ENCODE peak calls at places on chromosomes 5 and 9, in four cellular contexts. N is HepG2, D is GM12892, F is GM12878. T is an unnamed sample.
A peak's percentile ranks its signal among the peaks of the same experiment; 100 is the strongest.

GRCh38 chr9:72477862-72478564 is 43.4 kb upstream of the TMC1 start:
- DNase-seq in N (peak; percentile 86), D (no peak), F (no peak), T (no peak)

GRCh38 chr9:122929803-122930354 is 1.4 kb downstream of the ZBTB26 start:
- DNase-seq in N (no peak), D (no peak), F (no peak), T (no peak)

GRCh38 chr5:84382363-84383295 is 2.1 kb downstream of the EDIL3 start:
- DNase-seq in N (no peak), D (no peak), F (no peak), T (no peak)

GRCh38 chr5:38051711-38052508 is 206.4 kb upstream of the EGFLAM start:
- DNase-seq in N (no peak), D (no peak), F (no peak), T (no peak)

GRCh38 chr5:370311-370958 is 48.9 kb downstream of the AHRR start:
- DNase-seq in N (no peak), D (no peak), F (no peak), T (no peak)

GRCh38 chr5:139481580-139482049 is 943 bp downstream of the STING1 start:
- DNase-seq in N (no peak), D (no peak), F (no peak), T (no peak)

GRCh38 chr5:177194278-177194677 is 60.7 kb downstream of the NSD1 start:
- DNase-seq in N (peak; percentile 70), D (no peak), F (no peak), T (no peak)

GRCh38 chr9:130185494-130186005 is 13.3 kb downstream of the NCS1 start:
- DNase-seq in N (no peak), D (no peak), F (no peak), T (no peak)

GRCh38 chr5:35306716-35307365 is 76.6 kb upstream of the PRLR start:
- DNase-seq in N (no peak), D (no peak), F (no peak), T (no peak)

GRCh38 chr5:26569241-26569928 is 469.0 kb downstream of the CDH9 start:
- DNase-seq in N (no peak), D (no peak), F (no peak), T (no peak)

GRCh38 chr5:155936520-155937406 is 390.2 kb upstream of the SGCD start:
- DNase-seq in N (no peak), D (no peak), F (no peak), T (no peak)

GRCh38 chr5:2157372-2157771 is 274.6 kb upstream of the IRX4 start:
- DNase-seq in N (no peak), D (no peak), F (no peak), T (no peak)

GRCh38 chr9:121194730-121195129 is 6.9 kb downstream of the RAB14 start:
- DNase-seq in N (no peak), D (no peak), F (no peak), T (no peak)

GRCh38 chr5:38323645-38324295 is 65.4 kb downstream of the EGFLAM start:
- DNase-seq in N (no peak), D (no peak), F (no peak), T (no peak)

GRCh38 chr5:133712562-133712961 is 100.2 kb upstream of the FSTL4 start:
- DNase-seq in N (no peak), D (no peak), F (no peak), T (no peak)

GRCh38 chr5:136563489-136563888 is 198.1 kb upstream of the TRPC7 start:
- DNase-seq in N (no peak), D (no peak), F (no peak), T (no peak)

GRCh38 chr5:110219769-110220168 is 506.7 kb downstream of the TMEM232 start:
- DNase-seq in N (no peak), D (no peak), F (no peak), T (no peak)

GRCh38 chr5:136840601-136841000 is 475.3 kb upstream of the TRPC7 start:
- DNase-seq in N (no peak), D (no peak), F (no peak), T (no peak)

GRCh38 chr5:101580591-101580990 is 677.5 kb upstream of the ST8SIA4 start:
- DNase-seq in N (no peak), D (no peak), F (no peak), T (no peak)

GRCh38 chr9:88590558-88591146 is 55.7 kb downstream of the NXNL2 start:
- DNase-seq in N (peak; percentile 6), D (no peak), F (no peak), T (no peak)

GRCh38 chr9:21027295-21027694 is 4.1 kb downstream of the HACD4 start:
- DNase-seq in N (no peak), D (no peak), F (no peak), T (no peak)

GRCh38 chr5:52580921-52581320 is 206.8 kb upstream of the ITGA1 start:
- DNase-seq in N (no peak), D (no peak), F (no peak), T (no peak)

GRCh38 chr5:159412284-159413046 is 82.2 kb upstream of the IL12B start:
- DNase-seq in N (no peak), D (no peak), F (peak; percentile 62), T (no peak)

GRCh38 chr5:139852696-139853095 is 57.1 kb downstream of the PSD2 start:
- DNase-seq in N (no peak), D (no peak), F (no peak), T (no peak)

GRCh38 chr5:173592050-173592669 is 24.3 kb downstream of the BOD1 start:
- DNase-seq in N (no peak), D (no peak), F (no peak), T (no peak)

GRCh38 chr9:89104821-89105220 is 73.8 kb downstream of the SHC3 start:
- DNase-seq in N (no peak), D (no peak), F (no peak), T (no peak)

GRCh38 chr5:96664669-96665068 is 2.5 kb downstream of the CAST start:
- DNase-seq in N (peak; percentile 22), D (no peak), F (no peak), T (no peak)

GRCh38 chr9:105957830-105958229 is 263.5 kb downstream of the TMEM38B start:
- DNase-seq in N (no peak), D (no peak), F (no peak), T (no peak)

GRCh38 chr5:151164687-151165392 is 7.3 kb upstream of the ANXA6 start:
- DNase-seq in N (peak; percentile 69), D (peak; percentile 46), F (peak; percentile 83), T (peak; percentile 46)

DNA sequence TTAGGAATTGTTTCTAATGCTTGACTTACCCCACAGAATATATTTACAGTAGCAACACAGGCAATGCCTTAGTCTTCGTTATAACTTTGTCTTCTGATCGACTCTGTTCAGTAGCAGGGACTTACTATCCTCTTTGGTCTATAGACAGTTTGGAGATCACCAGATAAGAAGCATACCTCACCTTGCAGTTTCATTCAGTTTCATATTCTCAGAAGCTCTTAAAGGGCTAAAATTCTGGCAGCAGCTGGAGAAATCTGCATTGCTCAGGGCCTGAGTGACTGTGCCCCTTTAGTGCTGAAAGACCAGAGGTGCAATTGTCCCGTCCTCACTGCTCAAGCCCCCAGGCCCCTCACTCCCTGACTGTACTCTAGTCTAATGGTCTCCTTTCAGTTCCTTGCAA is 26.0 kb downstream of the ZBTB43 start:
- DNase-seq in N (no peak), D (no peak), F (no peak), T (no peak)
- TF ChIP-seq POLR2A in N (no peak), D (no peak), F (no peak), T (no peak)

DNA sequence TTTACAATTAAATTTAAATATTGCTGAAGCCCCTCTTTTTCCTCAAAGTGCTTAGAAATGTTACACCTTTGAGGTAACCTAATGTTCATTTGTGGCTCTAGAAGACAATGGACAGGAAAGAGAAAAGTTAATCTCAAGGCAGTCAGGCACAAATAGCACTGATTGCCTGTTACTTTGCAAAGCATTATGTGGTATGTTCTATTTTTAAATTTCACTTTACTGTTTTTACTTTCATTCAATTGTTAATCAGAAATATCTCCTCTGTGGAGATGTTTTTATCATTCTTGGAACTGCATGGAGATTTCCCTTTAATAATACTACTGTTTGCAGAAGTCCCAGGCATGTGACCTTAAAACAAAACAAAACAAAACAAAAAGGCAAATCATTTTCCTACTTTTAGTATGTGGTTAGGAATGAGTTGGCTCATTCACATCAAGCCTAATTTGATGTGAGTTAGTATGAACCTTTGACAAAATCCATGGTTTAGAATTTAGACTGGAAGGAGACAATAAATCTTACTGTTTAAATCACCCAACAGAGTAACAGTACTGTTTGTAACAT is 67.5 kb downstream of the CWC27 start:
- DNase-seq in N (no peak), D (no peak), F (no peak), T (no peak)
- TF ChIP-seq TAF1 in N (no peak), D (no peak), F (no peak), T (no peak)

GRCh38 chr5:75510417-75510835 is 1.0 kb downstream of the CERT1 start:
- DNase-seq in N (peak; percentile 6), D (no peak), F (no peak), T (no peak)

GRCh38 chr5:75512383-75513074 is 838 bp downstream of the POLK start:
- DNase-seq in N (peak; percentile 14), D (no peak), F (no peak), T (no peak)

GRCh38 chr5:75509956-75510355 is 1.5 kb downstream of the CERT1 start:
- DNase-seq in N (peak; percentile 12), D (no peak), F (no peak), T (no peak)

GRCh38 chr5:75510836-75511434 is 494 bp downstream of the CERT1 start:
- DNase-seq in N (peak; percentile 3), D (no peak), F (no peak), T (no peak)

GRCh38 chr5:75511435-75512382 is at the start of the genes CERT1 and POLK:
- DNase-seq in N (peak; percentile 96), D (peak; percentile 85), F (peak; percentile 96), T (peak; percentile 82)
- TF ChIP-seq POLR2A in N (peak; percentile 83), D (peak; percentile 72), F (peak; percentile 70), T (peak; percentile 57)

DNA sequence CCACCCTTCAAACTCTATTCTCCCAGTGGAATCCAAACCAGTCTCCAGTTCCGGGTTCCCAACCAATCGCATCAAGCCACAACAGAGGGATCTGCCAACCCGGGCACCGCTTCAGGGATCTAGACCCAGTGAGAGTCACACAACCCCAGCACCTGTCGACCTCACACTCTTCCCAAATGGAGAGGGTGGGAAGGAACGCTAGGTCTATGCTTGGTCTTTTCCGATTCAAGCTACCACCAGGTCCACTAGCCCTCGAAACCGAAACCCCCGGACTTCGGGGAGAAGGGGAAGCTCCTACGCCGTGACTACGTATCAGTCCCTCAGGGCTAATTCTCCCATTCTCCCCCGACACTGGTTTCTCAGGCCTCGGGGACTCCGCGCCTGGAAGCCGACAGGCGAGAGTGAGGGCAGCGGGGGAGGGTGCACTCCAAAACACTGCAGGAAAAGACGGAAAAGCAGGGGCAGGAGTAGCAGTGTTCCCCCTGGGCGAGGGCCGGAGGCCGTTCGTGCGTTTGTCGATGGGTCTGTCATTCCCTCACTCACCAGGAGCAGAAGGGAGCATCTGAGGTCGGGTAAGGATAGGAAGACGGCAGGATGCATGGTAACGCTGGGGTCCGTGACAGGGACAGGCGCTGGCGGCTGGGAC is 436 bp downstream of the ERP44 start:
- DNase-seq in N (peak; percentile 83), D (no peak), F (no peak), T (no peak)
- TF ChIP-seq TAF1 in N (no peak), D (peak; percentile 29), F (no peak), T (no peak)